ENCODE peak calls at places on chromosomes 12 and 14, in eight cellular contexts. H, O, Z, R, S, U, W and L are unnamed samples.

GRCh38 chr14:74161526-74162158 is 76.9 kb downstream of the LIN52 start:
- DNase-seq in H (peak; percentile 73), O (no peak), Z (no peak), R (no peak), S (no peak), U (no peak), W (no peak), L (no peak)

GRCh38 chr12:79161249-79161934 is 296.8 kb downstream of the SYT1 start:
- DNase-seq in H (no peak), O (no peak), Z (no peak), R (no peak), S (no peak), U (no peak), W (no peak), L (no peak)

GRCh38 chr12:107091381-107091780 is 2.0 kb downstream of the CRY1 start:
- DNase-seq in H (no peak), O (no peak), Z (no peak), R (no peak), S (no peak), U (peak; percentile 70), W (no peak), L (no peak)

GRCh38 chr12:112327209-112327930 is 54.9 kb downstream of the HECTD4 start:
- DNase-seq in H (no peak), O (no peak), Z (no peak), R (no peak), S (no peak), U (no peak), W (no peak), L (no peak)

GRCh38 chr12:82688035-82688501 is 1.4 kb downstream of the TMTC2 start:
- DNase-seq in H (no peak), O (no peak), Z (no peak), R (no peak), S (no peak), U (no peak), W (no peak), L (no peak)

GRCh38 chr14:26081043-26081442 is 516.8 kb downstream of the NOVA1 start:
- DNase-seq in H (no peak), O (no peak), Z (no peak), R (no peak), S (no peak), U (no peak), W (no peak), L (no peak)

GRCh38 chr12:103012884-103013283 is 55.4 kb downstream of the ASCL1 start:
- DNase-seq in H (peak; percentile 70), O (no peak), Z (no peak), R (no peak), S (no peak), U (no peak), W (no peak), L (no peak)

GRCh38 chr12:25186788-25187397 is 8.1 kb downstream of the DNAI7 start:
- DNase-seq in H (no peak), O (no peak), Z (no peak), R (no peak), S (no peak), U (no peak), W (no peak), L (no peak)

GRCh38 chr12:67910360-67911292 is 78.6 kb upstream of the IFNG-AS1 start:
- DNase-seq in H (no peak), O (no peak), Z (no peak), R (no peak), S (no peak), U (no peak), W (no peak), L (no peak)

GRCh38 chr14:102210421-102211042 is 70.8 kb downstream of the WDR20 start:
- DNase-seq in H (peak; percentile 74), O (no peak), Z (no peak), R (no peak), S (peak; percentile 32), U (no peak), W (no peak), L (no peak)

GRCh38 chr12:96164951-96165858 is 29.0 kb upstream of the ELK3 start:
- DNase-seq in H (no peak), O (no peak), Z (no peak), R (no peak), S (no peak), U (no peak), W (no peak), L (no peak)

GRCh38 chr14:22567437-22567836 is 21.6 kb downstream of the DAD1 start:
- DNase-seq in H (no peak), O (no peak), Z (no peak), R (no peak), S (no peak), U (no peak), W (no peak), L (no peak)

GRCh38 chr12:102776041-102776440 is 141.0 kb downstream of the PAH start:
- DNase-seq in H (no peak), O (no peak), Z (no peak), R (no peak), S (no peak), U (no peak), W (no peak), L (no peak)

GRCh38 chr12:92147491-92147890 is 1.8 kb upstream of the BTG1 start:
- DNase-seq in H (no peak), O (no peak), Z (no peak), R (no peak), S (no peak), U (no peak), W (no peak), L (no peak)

GRCh38 chr14:56161658-56162057 is 43.4 kb downstream of the PELI2 start:
- DNase-seq in H (no peak), O (no peak), Z (no peak), R (no peak), S (no peak), U (no peak), W (no peak), L (no peak)

GRCh38 chr14:25050494-25051170 is 685 bp upstream of the STXBP6 start:
- DNase-seq in H (peak; percentile 59), O (peak; percentile 24), Z (no peak), R (no peak), S (no peak), U (no peak), W (no peak), L (no peak)

GRCh38 chr12:63086149-63086915 is 64.7 kb downstream of the AVPR1A start:
- DNase-seq in H (no peak), O (no peak), Z (no peak), R (peak; percentile 31), S (no peak), U (no peak), W (no peak), L (no peak)

GRCh38 chr14:64725360-64725815 is 21.2 kb downstream of the PLEKHG3 start:
- DNase-seq in H (no peak), O (no peak), Z (no peak), R (no peak), S (peak; percentile 27), U (no peak), W (no peak), L (no peak)

GRCh38 chr12:22935501-22935900 is 310.5 kb downstream of the ETNK1 start:
- DNase-seq in H (no peak), O (no peak), Z (no peak), R (no peak), S (no peak), U (no peak), W (no peak), L (no peak)

GRCh38 chr14:88476375-88476774 is 78.4 kb downstream of the PTPN21 start:
- DNase-seq in H (no peak), O (no peak), Z (no peak), R (no peak), S (no peak), U (peak; percentile 66), W (no peak), L (no peak)

GRCh38 chr14:53149656-53150319 is 3.3 kb downstream of the DDHD1 start:
- DNase-seq in H (no peak), O (no peak), Z (no peak), R (no peak), S (no peak), U (no peak), W (no peak), L (no peak)

GRCh38 chr12:27999521-27999920 is 27.0 kb upstream of the PTHLH start:
- DNase-seq in H (no peak), O (no peak), Z (no peak), R (no peak), S (no peak), U (no peak), W (no peak), L (no peak)

GRCh38 chr12:53948650-53949593 is 5.8 kb upstream of the HOXC12 start:
- DNase-seq in H (no peak), O (no peak), Z (no peak), R (no peak), S (no peak), U (no peak), W (no peak), L (peak; percentile 15)
- TF ChIP-seq POLR2AphosphoS5 in H (no peak), O (no peak), Z (no peak), R (no peak), S (no peak), U (no peak), W (no peak), L (no peak)

GRCh38 chr12:76957306-76957705 is 78.5 kb upstream of the CSRP2 start:
- DNase-seq in H (no peak), O (no peak), Z (no peak), R (no peak), S (no peak), U (no peak), W (no peak), L (no peak)

GRCh38 chr12:76948895-76949294 is 70.1 kb upstream of the CSRP2 start:
- DNase-seq in H (no peak), O (no peak), Z (no peak), R (no peak), S (no peak), U (no peak), W (no peak), L (no peak)

GRCh38 chr12:76947270-76947669 is 68.5 kb upstream of the CSRP2 start:
- DNase-seq in H (no peak), O (no peak), Z (no peak), R (no peak), S (no peak), U (no peak), W (no peak), L (no peak)

GRCh38 chr12:76952995-76953394 is 74.2 kb upstream of the CSRP2 start:
- DNase-seq in H (peak; percentile 62), O (peak; percentile 7), Z (no peak), R (no peak), S (no peak), U (no peak), W (peak; percentile 27), L (no peak)
- TF ChIP-seq CTCF in H (peak; percentile 50), O (no peak), Z (peak; percentile 24), R (no peak), S (no peak), U (no peak), W (peak; percentile 41), L (no peak)

DNA sequence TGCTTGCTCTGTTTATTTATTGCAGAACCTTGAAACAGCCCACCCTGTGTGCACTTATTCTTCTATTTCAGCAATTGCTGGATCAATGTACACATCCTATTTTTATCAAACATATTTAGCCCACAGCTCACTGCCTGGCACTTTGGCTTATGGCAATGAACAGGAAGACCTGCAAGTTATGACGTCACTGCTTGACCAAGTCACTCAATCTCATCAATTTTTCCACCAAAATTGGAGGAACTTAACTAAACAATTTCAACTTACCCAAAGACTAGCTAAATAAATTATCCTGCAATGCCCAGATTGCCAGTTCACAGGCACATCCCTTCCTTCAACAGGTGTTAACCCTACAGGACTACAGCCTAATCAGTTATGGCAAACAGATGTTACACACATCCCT is 89.3 kb downstream of the FSCB start:
- DNase-seq in H (no peak), O (no peak), Z (no peak), R (no peak), S (no peak), U (no peak), W (no peak), L (no peak)
- TF ChIP-seq POLR2AphosphoS5 in H (no peak), O (no peak), Z (no peak), R (no peak), S (no peak), U (no peak), W (no peak), L (no peak)

GRCh38 chr14:75271514-75271913 is 7.1 kb upstream of the FOS start:
- DNase-seq in H (no peak), O (no peak), Z (no peak), R (no peak), S (no peak), U (no peak), W (no peak), L (no peak)
- TF ChIP-seq CTCF in H (no peak), O (no peak), Z (no peak), R (no peak), S (no peak), U (no peak), W (no peak), L (no peak)